ENCODE peak calls at places on chromosomes 16 and 17, in eight cellular contexts. L, A, I, U, N, J, P and E are unnamed samples.
A peak's percentile ranks its signal among the peaks of the same experiment; 100 is the strongest.

GRCh38 chr17:933168-934083 is 46.1 kb downstream of the NXN start:
- DNase-seq in L (peak; percentile 61), A (peak; percentile 94), I (peak; percentile 100), U (peak; percentile 98), N (peak; percentile 91), J (peak; percentile 91), P (no peak), E (peak; percentile 37)

GRCh38 chr16:12079411-12079965 is 103.0 kb downstream of the SNX29 start:
- DNase-seq in L (no peak), A (no peak), I (no peak), U (no peak), N (no peak), J (no peak), P (no peak), E (no peak)

GRCh38 chr16:80540516-80541305 is at the start of gene DYNLRB2:
- DNase-seq in L (peak; percentile 94), A (peak; percentile 89), I (peak; percentile 93), U (no peak), N (peak; percentile 48), J (peak; percentile 92), P (peak; percentile 78), E (peak; percentile 78)

GRCh38 chr16:57882797-57883196 is 80.5 kb upstream of the KIFC3 start:
- DNase-seq in L (peak; percentile 42), A (no peak), I (peak; percentile 72), U (no peak), N (no peak), J (no peak), P (no peak), E (no peak)

GRCh38 chr16:49889725-49890397 is 33.9 kb upstream of the ZNF423 start:
- DNase-seq in L (no peak), A (no peak), I (no peak), U (peak; percentile 38), N (no peak), J (peak; percentile 16), P (no peak), E (no peak)

GRCh38 chr16:88789593-88789992 is 4.6 kb upstream of the PIEZO1 start:
- DNase-seq in L (no peak), A (no peak), I (no peak), U (no peak), N (no peak), J (no peak), P (no peak), E (no peak)

GRCh38 chr16:2151188-2152091 is 3.0 kb downstream of the RAB26 start:
- DNase-seq in L (no peak), A (no peak), I (no peak), U (no peak), N (no peak), J (no peak), P (no peak), E (no peak)

GRCh38 chr17:79036609-79037008 is 12.6 kb downstream of the C1QTNF1 start:
- DNase-seq in L (no peak), A (peak; percentile 77), I (peak; percentile 87), U (no peak), N (no peak), J (peak; percentile 91), P (no peak), E (peak; percentile 39)

GRCh38 chr16:11493531-11493929 is 93.2 kb downstream of the LITAF start:
- DNase-seq in L (no peak), A (no peak), I (no peak), U (no peak), N (no peak), J (no peak), P (no peak), E (no peak)

GRCh38 chr17:35315283-35315682 is 58.1 kb downstream of the SLFN11 start:
- DNase-seq in L (no peak), A (peak; percentile 71), I (peak; percentile 90), U (no peak), N (peak; percentile 55), J (peak; percentile 90), P (no peak), E (peak; percentile 40)

GRCh38 chr17:37737971-37738370 is 6.9 kb downstream of the HNF1B start:
- DNase-seq in L (no peak), A (no peak), I (peak; percentile 75), U (no peak), N (no peak), J (no peak), P (no peak), E (no peak)

GRCh38 chr17:49739662-49740271 is 24.2 kb downstream of the FAM117A start:
- DNase-seq in L (no peak), A (peak; percentile 16), I (no peak), U (no peak), N (peak; percentile 4), J (peak; percentile 44), P (no peak), E (peak; percentile 9)

GRCh38 chr17:73342057-73342522 is 30.3 kb upstream of the CDC42EP4 start:
- DNase-seq in L (peak; percentile 93), A (peak; percentile 86), I (peak; percentile 94), U (no peak), N (peak; percentile 50), J (peak; percentile 96), P (peak; percentile 70), E (peak; percentile 88)

GRCh38 chr16:3720418-3720817 is 3.1 kb upstream of the TRAP1 start:
- DNase-seq in L (no peak), A (no peak), I (no peak), U (no peak), N (no peak), J (no peak), P (no peak), E (no peak)

GRCh38 chr16:49467540-49468372 is 94.2 kb downstream of the C16orf78 start:
- DNase-seq in L (no peak), A (no peak), I (no peak), U (no peak), N (no peak), J (no peak), P (no peak), E (no peak)

GRCh38 chr17:81340606-81341346 is 45.7 kb upstream of the SLC38A10 start:
- DNase-seq in L (no peak), A (peak; percentile 70), I (peak; percentile 22), U (no peak), N (no peak), J (no peak), P (no peak), E (no peak)
- TF ChIP-seq EZH2 in L (no peak), A (no peak), I (no peak), U (no peak), N (no peak), J (no peak), P (no peak), E (no peak)

GRCh38 chr16:14302399-14303181 is 231.5 kb downstream of the MRTFB start:
- DNase-seq in L (peak; percentile 79), A (peak; percentile 18), I (peak; percentile 26), U (no peak), N (peak; percentile 45), J (peak; percentile 22), P (no peak), E (peak; percentile 43)
- H3K27ac ChIP-seq in L (no peak overlapping the region), A (no peak overlapping the region), I (peak overlapping the region; percentile 58), U (peak overlapping the region; percentile 80), N (peak overlapping the region; percentile 99), J (peak overlapping the region; percentile 75), P (no peak overlapping the region), E (no peak overlapping the region)

GRCh38 chr16:68517606-68518161 is 21.4 kb upstream of the ZFP90 start:
- DNase-seq in L (no peak), A (no peak), I (no peak), U (no peak), N (no peak), J (no peak), P (no peak), E (no peak)
- TF ChIP-seq EZH2 in L (no peak), A (no peak), I (no peak), U (no peak), N (no peak), J (no peak), P (no peak), E (no peak)

GRCh38 chr17:64938925-64939474 is 19.7 kb upstream of the LRRC37A3 start:
- DNase-seq in L (peak; percentile 75), A (peak; percentile 42), I (no peak), U (no peak), N (peak; percentile 55), J (no peak), P (peak; percentile 25), E (no peak)
- H3K27ac ChIP-seq in L (no peak overlapping the region), A (no peak overlapping the region), I (no peak overlapping the region), U (no peak overlapping the region), N (peak overlapping the region; percentile 89), J (no peak overlapping the region), P (no peak overlapping the region), E (no peak overlapping the region)